ENCODE peak calls at places on chromosomes 12 and 14, in six cellular contexts. A, H, X, F, Z and S are unnamed samples.

GRCh38 chr14:69054030-69054429 is 74.9 kb upstream of the ACTN1 start:
- DNase-seq in H (no peak), F (no peak), A (no peak), X (no peak), Z (no peak), S (no peak)

GRCh38 chr12:29582156-29582555 is 84.7 kb upstream of the OVCH1 start:
- DNase-seq in A (no peak), Z (no peak), F (no peak), X (no peak), H (no peak), S (no peak)

GRCh38 chr12:130162771-130163460 is 652 bp downstream of the FZD10 start:
- DNase-seq in F (no peak), X (no peak), Z (no peak), H (no peak), A (no peak), S (no peak)

GRCh38 chr14:100577986-100578431 is 9.2 kb downstream of the BEGAIN start:
- DNase-seq in Z (no peak), F (no peak), X (no peak), A (no peak), H (no peak), S (no peak)

GRCh38 chr12:108642269-108642870 is 8.7 kb upstream of the SELPLG start:
- DNase-seq in H (no peak), A (no peak), X (peak; percentile 93), Z (peak; percentile 41), F (no peak), S (no peak)

GRCh38 chr12:51827925-51828818 is 20.3 kb downstream of the FIGNL2 start:
- DNase-seq in A (no peak), X (no peak), H (no peak), F (no peak), Z (no peak), S (peak; percentile 24)

GRCh38 chr14:38134631-38135030 is 73.1 kb upstream of the SSTR1 start:
- DNase-seq in X (no peak), H (no peak), F (no peak), Z (no peak), A (no peak), S (no peak)

GRCh38 chr12:123681605-123682004 is 10.7 kb downstream of the TCTN2 start:
- DNase-seq in F (no peak), X (no peak), A (no peak), Z (no peak), H (no peak), S (no peak)

GRCh38 chr12:67741234-67741633 is 92.7 kb downstream of the DYRK2 start:
- DNase-seq in X (no peak), H (no peak), Z (no peak), F (no peak), A (no peak), S (no peak)

GRCh38 chr12:49880756-49881390 is 22.8 kb downstream of the FAIM2 start:
- DNase-seq in F (no peak), Z (no peak), X (no peak), A (no peak), H (no peak), S (no peak)